ENCODE peak calls at places on chromosomes 1 and 21, in ten cellular contexts. One of them, this sample, is unnamed.

GRCh38 chr1:7476402-7476801 is 294.7 kb upstream of the VAMP3 start:
- DNase-seq in right cardiac atrium: no peak
- DNase-seq in right lobe of liver: no peak
- DNase-seq in AG04450: no peak
- DNase-seq in lower lobe of right lung: no peak
- DNase-seq in thoracic aorta: no peak
- DNase-seq in stomach: no peak
- DNase-seq in CD8-positive, alpha-beta memory T cell: no peak
- DNase-seq in fibroblast of lung: no peak
- DNase-seq in testis: no peak
- DNase-seq in this sample: no peak

GRCh38 chr1:1599919-1600860 is at the start of gene FNDC10:
- DNase-seq in CD8-positive, alpha-beta memory T cell: no peak
- DNase-seq in right cardiac atrium: no peak
- DNase-seq in testis: no peak
- DNase-seq in lower lobe of right lung: peak; percentile 47
- DNase-seq in AG04450: no peak
- DNase-seq in stomach: no peak
- DNase-seq in thoracic aorta: no peak
- DNase-seq in right lobe of liver: no peak
- DNase-seq in fibroblast of lung: no peak
- DNase-seq in this sample: no peak

GRCh38 chr1:162916407-162916806 is 55.4 kb upstream of the CCDC190 start:
- DNase-seq in thoracic aorta: no peak
- DNase-seq in lower lobe of right lung: no peak
- DNase-seq in fibroblast of lung: peak; percentile 57
- DNase-seq in stomach: no peak
- DNase-seq in AG04450: no peak
- DNase-seq in CD8-positive, alpha-beta memory T cell: no peak
- DNase-seq in right lobe of liver: no peak
- DNase-seq in testis: no peak
- DNase-seq in right cardiac atrium: no peak
- DNase-seq in this sample: no peak

GRCh38 chr1:152870831-152871730 is 7.0 kb upstream of the SMCP start:
- DNase-seq in right lobe of liver: no peak
- DNase-seq in testis: peak; percentile 47
- DNase-seq in right cardiac atrium: no peak
- DNase-seq in CD8-positive, alpha-beta memory T cell: no peak
- DNase-seq in thoracic aorta: no peak
- DNase-seq in lower lobe of right lung: no peak
- DNase-seq in stomach: no peak
- DNase-seq in AG04450: no peak
- DNase-seq in fibroblast of lung: peak; percentile 10
- DNase-seq in this sample: no peak

GRCh38 chr1:227939791-227940771 is 7.7 kb downstream of the WNT9A start:
- DNase-seq in right cardiac atrium: peak; percentile 4
- DNase-seq in thoracic aorta: no peak
- DNase-seq in stomach: peak; percentile 22
- DNase-seq in testis: no peak
- DNase-seq in lower lobe of right lung: peak; percentile 38
- DNase-seq in AG04450: no peak
- DNase-seq in fibroblast of lung: no peak
- DNase-seq in CD8-positive, alpha-beta memory T cell: no peak
- DNase-seq in right lobe of liver: peak; percentile 12
- DNase-seq in this sample: no peak

GRCh38 chr21:29949991-29950390 is 10.2 kb upstream of the GRIK1 start:
- DNase-seq in lower lobe of right lung: no peak
- DNase-seq in thoracic aorta: no peak
- DNase-seq in CD8-positive, alpha-beta memory T cell: no peak
- DNase-seq in testis: no peak
- DNase-seq in right lobe of liver: no peak
- DNase-seq in stomach: no peak
- DNase-seq in AG04450: no peak
- DNase-seq in fibroblast of lung: no peak
- DNase-seq in right cardiac atrium: no peak
- DNase-seq in this sample: no peak

GRCh38 chr1:169086603-169087455 is 19.7 kb upstream of the ATP1B1 start:
- DNase-seq in AG04450: no peak
- DNase-seq in right lobe of liver: no peak
- DNase-seq in stomach: no peak
- DNase-seq in testis: no peak
- DNase-seq in fibroblast of lung: peak; percentile 21
- DNase-seq in thoracic aorta: no peak
- DNase-seq in CD8-positive, alpha-beta memory T cell: no peak
- DNase-seq in right cardiac atrium: no peak
- DNase-seq in lower lobe of right lung: no peak
- DNase-seq in this sample: no peak

GRCh38 chr1:4838231-4838630 is 183.8 kb downstream of the AJAP1 start:
- DNase-seq in right lobe of liver: no peak
- DNase-seq in lower lobe of right lung: no peak
- DNase-seq in testis: no peak
- DNase-seq in CD8-positive, alpha-beta memory T cell: no peak
- DNase-seq in fibroblast of lung: no peak
- DNase-seq in stomach: no peak
- DNase-seq in AG04450: no peak
- DNase-seq in thoracic aorta: no peak
- DNase-seq in right cardiac atrium: no peak
- DNase-seq in this sample: no peak

GRCh38 chr1:6440198-6441126 is 15.9 kb downstream of the ESPN start:
- DNase-seq in stomach: peak; percentile 78
- DNase-seq in right cardiac atrium: no peak
- DNase-seq in lower lobe of right lung: peak; percentile 78
- DNase-seq in fibroblast of lung: peak; percentile 26
- DNase-seq in AG04450: no peak
- DNase-seq in right lobe of liver: peak; percentile 76
- DNase-seq in thoracic aorta: no peak
- DNase-seq in CD8-positive, alpha-beta memory T cell: peak; percentile 72
- DNase-seq in testis: peak; percentile 65
- DNase-seq in this sample: no peak

GRCh38 chr1:237005674-237006073 is 1.4 kb upstream of the MT1HL1 start:
- DNase-seq in CD8-positive, alpha-beta memory T cell: no peak
- DNase-seq in right lobe of liver: no peak
- DNase-seq in testis: no peak
- DNase-seq in lower lobe of right lung: no peak
- DNase-seq in stomach: no peak
- DNase-seq in fibroblast of lung: no peak
- DNase-seq in AG04450: no peak
- DNase-seq in right cardiac atrium: no peak
- DNase-seq in thoracic aorta: no peak
- DNase-seq in this sample: no peak

GRCh38 chr1:205373022-205373421 is 16.3 kb upstream of the KLHDC8A start:
- DNase-seq in fibroblast of lung: peak; percentile 12
- DNase-seq in stomach: no peak
- DNase-seq in testis: peak; percentile 60
- DNase-seq in right lobe of liver: no peak
- DNase-seq in thoracic aorta: no peak
- DNase-seq in lower lobe of right lung: no peak
- DNase-seq in CD8-positive, alpha-beta memory T cell: no peak
- DNase-seq in right cardiac atrium: no peak
- DNase-seq in AG04450: no peak
- DNase-seq in this sample: no peak

GRCh38 chr1:99963041-99963795 is 6.6 kb upstream of the SLC35A3 start:
- DNase-seq in CD8-positive, alpha-beta memory T cell: no peak
- DNase-seq in right lobe of liver: no peak
- DNase-seq in fibroblast of lung: peak; percentile 38
- DNase-seq in right cardiac atrium: no peak
- DNase-seq in AG04450: no peak
- DNase-seq in testis: no peak
- DNase-seq in thoracic aorta: no peak
- DNase-seq in stomach: no peak
- DNase-seq in lower lobe of right lung: no peak
- DNase-seq in this sample: no peak

GRCh38 chr1:62144238-62144831 is 50.3 kb upstream of the L1TD1 start:
- DNase-seq in thoracic aorta: no peak
- DNase-seq in fibroblast of lung: peak; percentile 64
- DNase-seq in stomach: no peak
- DNase-seq in right lobe of liver: no peak
- DNase-seq in testis: peak; percentile 56
- DNase-seq in lower lobe of right lung: no peak
- DNase-seq in CD8-positive, alpha-beta memory T cell: no peak
- DNase-seq in right cardiac atrium: no peak
- DNase-seq in AG04450: peak; percentile 11
- DNase-seq in this sample: no peak

GRCh38 chr1:116680752-116681151 is 13.2 kb upstream of the IGSF3 start:
- DNase-seq in testis: no peak
- DNase-seq in lower lobe of right lung: peak; percentile 45
- DNase-seq in thoracic aorta: no peak
- DNase-seq in right cardiac atrium: no peak
- DNase-seq in stomach: no peak
- DNase-seq in right lobe of liver: no peak
- DNase-seq in fibroblast of lung: no peak
- DNase-seq in AG04450: no peak
- DNase-seq in CD8-positive, alpha-beta memory T cell: no peak
- DNase-seq in this sample: no peak

GRCh38 chr1:17239420-17239819 is 9.5 kb upstream of the PADI3 start:
- DNase-seq in testis: peak; percentile 82
- DNase-seq in stomach: no peak
- DNase-seq in right cardiac atrium: peak; percentile 17
- DNase-seq in AG04450: peak; percentile 90
- DNase-seq in thoracic aorta: no peak
- DNase-seq in right lobe of liver: no peak
- DNase-seq in lower lobe of right lung: no peak
- DNase-seq in CD8-positive, alpha-beta memory T cell: no peak
- DNase-seq in fibroblast of lung: peak; percentile 95
- DNase-seq in this sample: no peak

GRCh38 chr1:208242186-208242585 is 2.0 kb downstream of the PLXNA2 start:
- DNase-seq in right cardiac atrium: no peak
- DNase-seq in stomach: no peak
- DNase-seq in lower lobe of right lung: no peak
- DNase-seq in fibroblast of lung: no peak
- DNase-seq in testis: no peak
- DNase-seq in thoracic aorta: no peak
- DNase-seq in right lobe of liver: no peak
- DNase-seq in AG04450: no peak
- DNase-seq in CD8-positive, alpha-beta memory T cell: no peak
- DNase-seq in this sample: no peak

GRCh38 chr1:191695865-191696264 is 462.4 kb upstream of the RGS18 start:
- DNase-seq in AG04450: no peak
- DNase-seq in right cardiac atrium: no peak
- DNase-seq in stomach: no peak
- DNase-seq in testis: no peak
- DNase-seq in thoracic aorta: no peak
- DNase-seq in right lobe of liver: no peak
- DNase-seq in fibroblast of lung: peak; percentile 34
- DNase-seq in lower lobe of right lung: no peak
- DNase-seq in CD8-positive, alpha-beta memory T cell: no peak
- DNase-seq in this sample: no peak

GRCh38 chr1:2835650-2836159 is 34.2 kb upstream of the TTC34 start:
- DNase-seq in thoracic aorta: no peak
- DNase-seq in lower lobe of right lung: no peak
- DNase-seq in right cardiac atrium: no peak
- DNase-seq in fibroblast of lung: no peak
- DNase-seq in right lobe of liver: no peak
- DNase-seq in CD8-positive, alpha-beta memory T cell: no peak
- DNase-seq in stomach: no peak
- DNase-seq in testis: no peak
- DNase-seq in AG04450: no peak
- DNase-seq in this sample: no peak
- H3K9me3 ChIP-seq in thoracic aorta: no peaks in the 10 kb centered on the region
- H3K9me3 ChIP-seq in lower lobe of right lung: no peaks in the 10 kb centered on the region
- H3K9me3 ChIP-seq in right cardiac atrium: no peaks in the 10 kb centered on the region
- H3K9me3 ChIP-seq in fibroblast of lung: no peaks in the 10 kb centered on the region
- H3K9me3 ChIP-seq in right lobe of liver: no peaks in the 10 kb centered on the region
- H3K9me3 ChIP-seq in CD8-positive, alpha-beta memory T cell: no peaks in the 10 kb centered on the region
- H3K9me3 ChIP-seq in stomach: peaks cover 31% of the 10 kb centered on the region
- H3K9me3 ChIP-seq in testis: no peaks in the 10 kb centered on the region
- H3K9me3 ChIP-seq in AG04450: peaks cover 81% of the 10 kb centered on the region
- H3K9me3 ChIP-seq in this sample: no peaks in the 10 kb centered on the region

GRCh38 chr1:92791487-92792058 is 6.7 kb upstream of the EVI5 start:
- DNase-seq in testis: no peak
- DNase-seq in right cardiac atrium: no peak
- DNase-seq in right lobe of liver: no peak
- DNase-seq in stomach: no peak
- DNase-seq in AG04450: no peak
- DNase-seq in CD8-positive, alpha-beta memory T cell: no peak
- DNase-seq in fibroblast of lung: no peak
- DNase-seq in lower lobe of right lung: no peak
- DNase-seq in thoracic aorta: no peak
- DNase-seq in this sample: no peak
- H3K9me3 ChIP-seq in testis: no peaks in the 10 kb centered on the region
- H3K9me3 ChIP-seq in right cardiac atrium: no peaks in the 10 kb centered on the region
- H3K9me3 ChIP-seq in right lobe of liver: no peaks in the 10 kb centered on the region
- H3K9me3 ChIP-seq in stomach: no peaks in the 10 kb centered on the region
- H3K9me3 ChIP-seq in AG04450: peaks cover 4% of the 10 kb centered on the region
- H3K9me3 ChIP-seq in CD8-positive, alpha-beta memory T cell: no peaks in the 10 kb centered on the region
- H3K9me3 ChIP-seq in fibroblast of lung: no peaks in the 10 kb centered on the region
- H3K9me3 ChIP-seq in lower lobe of right lung: no peaks in the 10 kb centered on the region
- H3K9me3 ChIP-seq in thoracic aorta: no peaks in the 10 kb centered on the region
- H3K9me3 ChIP-seq in this sample: no peaks in the 10 kb centered on the region

GRCh38 chr1:218382261-218382660 is 37.1 kb downstream of the TGFB2 start:
- DNase-seq in right lobe of liver: no peak
- DNase-seq in AG04450: no peak
- DNase-seq in stomach: no peak
- DNase-seq in lower lobe of right lung: no peak
- DNase-seq in testis: no peak
- DNase-seq in CD8-positive, alpha-beta memory T cell: no peak
- DNase-seq in thoracic aorta: no peak
- DNase-seq in right cardiac atrium: no peak
- DNase-seq in fibroblast of lung: no peak
- DNase-seq in this sample: no peak

GRCh38 chr1:218383681-218384080 is 38.5 kb downstream of the TGFB2 start:
- DNase-seq in right cardiac atrium: no peak
- DNase-seq in thoracic aorta: no peak
- DNase-seq in fibroblast of lung: no peak
- DNase-seq in CD8-positive, alpha-beta memory T cell: no peak
- DNase-seq in stomach: no peak
- DNase-seq in AG04450: no peak
- DNase-seq in right lobe of liver: no peak
- DNase-seq in testis: no peak
- DNase-seq in lower lobe of right lung: no peak
- DNase-seq in this sample: no peak

GRCh38 chr1:218383051-218383450 is 37.9 kb downstream of the TGFB2 start:
- DNase-seq in testis: no peak
- DNase-seq in thoracic aorta: no peak
- DNase-seq in lower lobe of right lung: no peak
- DNase-seq in fibroblast of lung: no peak
- DNase-seq in AG04450: no peak
- DNase-seq in right cardiac atrium: no peak
- DNase-seq in stomach: no peak
- DNase-seq in CD8-positive, alpha-beta memory T cell: no peak
- DNase-seq in right lobe of liver: no peak
- DNase-seq in this sample: no peak

GRCh38 chr1:218380125-218380977 is 35.2 kb downstream of the TGFB2 start:
- DNase-seq in fibroblast of lung: peak; percentile 34
- DNase-seq in testis: peak; percentile 27
- DNase-seq in AG04450: peak; percentile 72
- DNase-seq in CD8-positive, alpha-beta memory T cell: no peak
- DNase-seq in lower lobe of right lung: peak; percentile 59
- DNase-seq in stomach: peak; percentile 54
- DNase-seq in right cardiac atrium: no peak
- DNase-seq in right lobe of liver: peak; percentile 70
- DNase-seq in thoracic aorta: no peak
- DNase-seq in this sample: no peak

GRCh38 chr1:218384576-218384975 is 39.4 kb downstream of the TGFB2 start:
- DNase-seq in thoracic aorta: no peak
- DNase-seq in fibroblast of lung: no peak
- DNase-seq in stomach: no peak
- DNase-seq in testis: no peak
- DNase-seq in CD8-positive, alpha-beta memory T cell: no peak
- DNase-seq in AG04450: no peak
- DNase-seq in right lobe of liver: no peak
- DNase-seq in lower lobe of right lung: no peak
- DNase-seq in right cardiac atrium: no peak
- DNase-seq in this sample: no peak
- H3K9me3 ChIP-seq in thoracic aorta: no peaks in the 10 kb centered on the region
- H3K9me3 ChIP-seq in fibroblast of lung: no peaks in the 10 kb centered on the region
- H3K9me3 ChIP-seq in stomach: no peaks in the 10 kb centered on the region
- H3K9me3 ChIP-seq in testis: no peaks in the 10 kb centered on the region
- H3K9me3 ChIP-seq in CD8-positive, alpha-beta memory T cell: no peaks in the 10 kb centered on the region
- H3K9me3 ChIP-seq in AG04450: no peaks in the 10 kb centered on the region
- H3K9me3 ChIP-seq in right lobe of liver: no peaks in the 10 kb centered on the region
- H3K9me3 ChIP-seq in lower lobe of right lung: no peaks in the 10 kb centered on the region
- H3K9me3 ChIP-seq in right cardiac atrium: no peaks in the 10 kb centered on the region
- H3K9me3 ChIP-seq in this sample: no peaks in the 10 kb centered on the region

GRCh38 chr1:247189981-247190798 is 18.4 kb upstream of the ZNF124 start:
- DNase-seq in lower lobe of right lung: no peak
- DNase-seq in AG04450: no peak
- DNase-seq in right lobe of liver: no peak
- DNase-seq in right cardiac atrium: no peak
- DNase-seq in stomach: no peak
- DNase-seq in testis: no peak
- DNase-seq in fibroblast of lung: no peak
- DNase-seq in thoracic aorta: no peak
- DNase-seq in CD8-positive, alpha-beta memory T cell: no peak
- DNase-seq in this sample: no peak
- H3K9me3 ChIP-seq in lower lobe of right lung: peaks cover 88% of the 10 kb centered on the region
- H3K9me3 ChIP-seq in AG04450: peaks cover 16% of the 10 kb centered on the region
- H3K9me3 ChIP-seq in right lobe of liver: peaks cover 47% of the 10 kb centered on the region
- H3K9me3 ChIP-seq in right cardiac atrium: no peaks in the 10 kb centered on the region
- H3K9me3 ChIP-seq in stomach: peaks cover 30% of the 10 kb centered on the region
- H3K9me3 ChIP-seq in testis: no peaks in the 10 kb centered on the region
- H3K9me3 ChIP-seq in fibroblast of lung: no peaks in the 10 kb centered on the region
- H3K9me3 ChIP-seq in thoracic aorta: peaks cover 56% of the 10 kb centered on the region
- H3K9me3 ChIP-seq in CD8-positive, alpha-beta memory T cell: peaks cover 34% of the 10 kb centered on the region
- H3K9me3 ChIP-seq in this sample: peaks cover 11% of the 10 kb centered on the region

This sample was measured in gastrocnemius medialis.